ENCODE peak calls at places on chromosomes 6 and 20, in ten cellular contexts. Y is activated CD8-positive, alpha-beta T cell treated with anti-CD3 and anti-CD28 coated beads, Interleukin-2, amount 10 ng/mL, durations not matched to agents 7 days and 5 days; U is left colon; I is activated CD8-positive, alpha-beta memory T cell treated with anti-CD3 and anti-CD28 coated beads, Interleukin-2, amount 10 ng/mL, durations not matched to agents 7 days and 5 days; Z is Right ventricle myocardium inferior; H is WTC11; R is natural killer cell; A is body of pancreas; C is activated T-helper 17 cell treated with anti-CD3 and anti-CD28 coated beads, Interleukin-2, amount 50 U/mL, for 72 hours; Q is esophagus mucosa. L is an unnamed sample.

GRCh38 chr6:4829089-4829488 is 52.9 kb downstream of the CDYL start:
- ATAC-seq in A (no peak), R (no peak), C (no peak), I (no peak), Y (no peak), Q (no peak), Z (no peak), H (no peak), U (no peak), L (no peak)

GRCh38 chr6:134523903-134524302 is 206.0 kb upstream of the SGK1 start:
- ATAC-seq in C (peak), Q (peak), H (no peak), U (no peak), A (no peak), R (no peak), I (no peak), Y (no peak), Z (no peak), L (no peak)

GRCh38 chr6:7823552-7823951 is 87.0 kb downstream of the TXNDC5 start:
- ATAC-seq in U (no peak), I (no peak), A (no peak), Y (no peak), Z (no peak), Q (no peak), R (no peak), C (no peak), H (no peak), L (no peak)

GRCh38 chr20:13173201-13173600 is 47.9 kb upstream of the ISM1 start:
- ATAC-seq in H (no peak), I (no peak), R (no peak), Z (no peak), Y (no peak), A (no peak), U (no peak), Q (peak), C (no peak), L (no peak)

GRCh38 chr6:72348926-72349325 is 272.9 kb upstream of the KCNQ5 start:
- ATAC-seq in H (no peak), R (no peak), I (no peak), Y (no peak), C (no peak), A (no peak), Z (no peak), U (no peak), Q (no peak), L (no peak)

GRCh38 chr20:58547527-58548475 is 32.6 kb upstream of the APCDD1L start:
- ATAC-seq in A (no peak), Y (no peak), R (no peak), I (no peak), Z (no peak), H (no peak), U (no peak), C (no peak), Q (no peak), L (no peak)

GRCh38 chr6:126312013-126312665 is 27.8 kb upstream of the CENPW start:
- ATAC-seq in Y (no peak), I (peak), Q (peak), C (no peak), A (no peak), R (no peak), H (peak), Z (no peak), U (peak), L (no peak)

GRCh38 chr6:163554663-163555062 is 140.1 kb downstream of the QKI start:
- ATAC-seq in R (peak), Q (peak), U (peak), Y (peak), I (peak), Z (peak), C (peak), H (peak), A (no peak), L (no peak)

GRCh38 chr6:152954443-152954842 is 28.4 kb downstream of the FBXO5 start:
- ATAC-seq in Y (no peak), R (no peak), H (peak), Z (no peak), Q (no peak), A (no peak), U (no peak), C (no peak), I (no peak), L (no peak)

GRCh38 chr6:39444479-39445019 is 122.0 kb upstream of the KCNK16 start:
- ATAC-seq in Z (no peak), A (no peak), C (no peak), Q (no peak), H (peak), Y (no peak), R (no peak), I (no peak), U (no peak), L (no peak)

GRCh38 chr20:13213335-13213734 is 7.7 kb upstream of the ISM1 start:
- ATAC-seq in U (no peak), H (no peak), C (no peak), I (no peak), R (no peak), Q (no peak), Y (no peak), A (no peak), Z (no peak), L (no peak)

GRCh38 chr6:168704678-168705077 is 263.7 kb downstream of the SMOC2 start:
- ATAC-seq in H (no peak), I (no peak), A (no peak), Y (no peak), Z (no peak), U (no peak), Q (no peak), R (no peak), C (no peak), L (no peak)

GRCh38 chr6:105043979-105044378 is 87.1 kb downstream of the LIN28B start:
- ATAC-seq in Z (no peak), I (no peak), Y (no peak), Q (no peak), U (no peak), A (no peak), H (no peak), C (no peak), R (no peak), L (no peak)

GRCh38 chr6:131281471-131282270 is 146.4 kb downstream of the AKAP7 start:
- ATAC-seq in R (peak), Q (no peak), H (peak), Y (peak), C (peak), I (peak), A (peak), Z (peak), U (peak), L (peak)

GRCh38 chr20:48006036-48006833 is 221.0 kb upstream of the SULF2 start:
- ATAC-seq in U (no peak), Q (peak), I (no peak), Z (no peak), A (no peak), C (no peak), R (no peak), H (no peak), Y (no peak), L (peak)

GRCh38 chr20:19913927-19914614 is 103.1 kb upstream of the NAA20 start:
- ATAC-seq in C (no peak), H (no peak), Q (peak), Y (no peak), U (no peak), A (no peak), Z (no peak), I (no peak), R (no peak), L (no peak)

GRCh38 chr6:32123681-32124080 is 4.4 kb downstream of the ATF6B start:
- ATAC-seq in A (no peak), R (no peak), C (no peak), I (no peak), U (no peak), Q (no peak), H (no peak), Z (no peak), Y (no peak), L (no peak)

GRCh38 chr20:38286586-38287502 is 17.1 kb upstream of the BPI start:
- ATAC-seq in Z (peak), Y (no peak), U (no peak), R (no peak), Q (peak), C (no peak), A (no peak), I (no peak), H (peak), L (no peak)

L was measured in stimulated activated memory B cell treated with anti-CD40 and anti-IgM and Interleukin-4, amounts not matched to agents 10 μg/mL and 1 μg/mL and 100 μg/mL, for 72 hours.